ENCODE peak calls at places on chromosomes 12 and 14, in seven cellular contexts. R, C, L, H, F, X and G are unnamed samples.

GRCh38 chr12:28026701-28027100 is 54.2 kb upstream of the PTHLH start:
- DNase-seq in H (no peak), X (no peak), L (no peak), R (no peak), C (peak; percentile 75), F (no peak), G (no peak)

GRCh38 chr12:6233121-6233971 is 33.1 kb downstream of the CD9 start:
- DNase-seq in R (no peak), C (peak; percentile 10), H (no peak), L (no peak), X (no peak), F (no peak), G (no peak)

GRCh38 chr12:101941306-101942000 is 64.1 kb downstream of the DRAM1 start:
- DNase-seq in C (no peak), H (no peak), R (no peak), L (no peak), F (no peak), X (no peak), G (no peak)

GRCh38 chr14:54815531-54815930 is 87.1 kb downstream of the GCH1 start:
- DNase-seq in F (no peak), H (no peak), C (no peak), L (no peak), R (no peak), X (no peak), G (no peak)

GRCh38 chr12:119940881-119941280 is 48.2 kb upstream of the BICDL1 start:
- DNase-seq in H (no peak), F (no peak), L (no peak), R (no peak), C (no peak), X (no peak), G (no peak)

GRCh38 chr14:81366259-81366658 is 33.9 kb downstream of the STON2 start:
- DNase-seq in H (no peak), L (no peak), F (no peak), C (no peak), X (no peak), R (no peak), G (no peak)

GRCh38 chr12:13197526-13198141 is 1.1 kb downstream of the EMP1 start:
- DNase-seq in F (no peak), R (no peak), H (no peak), L (no peak), C (no peak), X (no peak), G (peak; percentile 85)

GRCh38 chr12:76558684-76559276 is 791 bp downstream of the OSBPL8 start:
- DNase-seq in L (peak; percentile 2), F (peak; percentile 53), C (peak; percentile 77), R (peak; percentile 61), H (peak; percentile 80), X (peak; percentile 19), G (peak; percentile 78)

GRCh38 chr12:49014547-49014946 is 4.0 kb downstream of the PRKAG1 start:
- DNase-seq in L (no peak), R (no peak), H (no peak), F (no peak), C (no peak), X (no peak), G (no peak)

GRCh38 chr12:15788266-15789214 is 648 bp downstream of the EPS8 start:
- DNase-seq in F (peak; percentile 68), H (no peak), L (no peak), X (peak; percentile 29), R (no peak), C (no peak), G (no peak)

GRCh38 chr14:68759017-68759569 is 33.8 kb downstream of the ZFP36L1 start:
- DNase-seq in H (no peak), R (no peak), X (no peak), C (no peak), L (no peak), F (no peak), G (peak; percentile 36)

GRCh38 chr12:109542014-109542413 is 31.3 kb downstream of the MMAB start:
- DNase-seq in C (no peak), R (no peak), X (no peak), H (no peak), L (no peak), F (no peak), G (no peak)

GRCh38 chr14:32087173-32087861 is 10.2 kb downstream of the ARHGAP5 start:
- DNase-seq in R (no peak), H (no peak), C (no peak), X (no peak), F (peak; percentile 21), L (no peak), G (no peak)

GRCh38 chr14:51491776-51492175 is 159.9 kb upstream of the FRMD6 start:
- DNase-seq in X (no peak), R (no peak), F (no peak), C (no peak), H (no peak), L (no peak), G (no peak)

GRCh38 chr14:65453807-65454480 is 41.4 kb downstream of the FUT8 start:
- DNase-seq in H (no peak), L (no peak), C (no peak), R (no peak), F (no peak), X (no peak), G (no peak)

GRCh38 chr12:6536894-6537579 is 2.7 kb downstream of the GAPDH start:
- DNase-seq in F (no peak), L (no peak), C (no peak), H (no peak), R (no peak), X (no peak), G (no peak)

GRCh38 chr14:97180304-97181200 is 383.4 kb downstream of the VRK1 start:
- DNase-seq in L (no peak), C (no peak), H (no peak), F (no peak), X (no peak), R (peak; percentile 40), G (no peak)

GRCh38 chr14:90556050-90556477 is 159.2 kb downstream of the CALM1 start:
- DNase-seq in F (no peak), X (no peak), H (no peak), L (no peak), C (no peak), R (no peak), G (no peak)

GRCh38 chr14:21050597-21050996 is 7.0 kb upstream of the RNASE8 start:
- DNase-seq in L (no peak), H (no peak), X (no peak), C (no peak), F (no peak), R (no peak), G (no peak)

GRCh38 chr12:122081108-122081696 is 2.6 kb downstream of the MLXIP start:
- DNase-seq in R (no peak), H (no peak), X (no peak), C (peak; percentile 35), L (no peak), F (no peak), G (no peak)

GRCh38 chr14:72559227-72559626 is 334.7 kb downstream of the DPF3 start:
- DNase-seq in X (no peak), F (no peak), H (no peak), L (no peak), C (no peak), R (no peak), G (no peak)

GRCh38 chr12:67981236-67982164 is 7.7 kb upstream of the IFNG-AS1 start:
- DNase-seq in F (peak; percentile 9), R (no peak), C (no peak), X (no peak), H (no peak), L (no peak), G (no peak)

GRCh38 chr14:67717048-67717447 is 15.4 kb downstream of the RDH12 start:
- DNase-seq in L (no peak), C (no peak), H (no peak), R (no peak), X (no peak), F (no peak), G (no peak)

GRCh38 chr12:69239286-69239921 is at the start of gene CPSF6:
- DNase-seq in R (peak; percentile 95), C (peak; percentile 79), H (peak; percentile 94), L (peak; percentile 98), F (peak; percentile 94), X (peak; percentile 92), G (peak; percentile 97)

GRCh38 chr12:108832730-108833354 is 24.5 kb downstream of the SSH1 start:
- DNase-seq in L (no peak), F (no peak), X (no peak), C (no peak), R (no peak), H (no peak), G (no peak)

GRCh38 chr12:125208942-125209341 is 143.7 kb downstream of the AACS start:
- DNase-seq in F (no peak), L (no peak), C (no peak), R (no peak), H (no peak), X (no peak), G (no peak)

GRCh38 chr14:70700955-70701354 is 59.2 kb downstream of the TTC9 start:
- DNase-seq in R (no peak), X (no peak), L (no peak), C (no peak), H (no peak), F (no peak), G (no peak)

GRCh38 chr14:63438065-63438757 is 105.0 kb downstream of the PPP2R5E start:
- DNase-seq in F (peak; percentile 74), R (no peak), H (no peak), X (peak; percentile 25), L (no peak), C (no peak), G (no peak)

GRCh38 chr12:69879007-69879960 is 54.3 kb downstream of the MYRFL start:
- DNase-seq in R (peak; percentile 52), H (peak; percentile 42), X (peak; percentile 50), F (peak; percentile 65), C (peak; percentile 10), L (peak; percentile 77), G (no peak)

GRCh38 chr14:91142214-91142668 is 28.4 kb downstream of the DGLUCY start:
- DNase-seq in H (no peak), X (no peak), F (no peak), L (no peak), R (no peak), C (peak; percentile 51), G (no peak)

GRCh38 chr12:8692573-8692972 is 5.2 kb upstream of the RIMKLB start:
- DNase-seq in H (no peak), L (peak; percentile 75), C (no peak), R (peak; percentile 58), F (peak; percentile 79), X (no peak), G (no peak)

GRCh38 chr14:101118746-101119610 is 215.5 kb upstream of the RTL1 start:
- DNase-seq in F (no peak), L (no peak), R (no peak), C (no peak), H (no peak), X (no peak), G (peak; percentile 59)

GRCh38 chr14:102481791-102482238 is 27.8 kb downstream of the ANKRD9 start:
- DNase-seq in F (no peak), X (no peak), R (no peak), H (no peak), L (no peak), C (no peak), G (no peak)

GRCh38 chr12:94266796-94267529 is 118.6 kb downstream of the PLXNC1 start:
- DNase-seq in L (no peak), R (no peak), X (no peak), C (peak; percentile 38), H (no peak), F (no peak), G (no peak)

GRCh38 chr14:103696027-103696402 is 19.2 kb downstream of the XRCC3 start:
- DNase-seq in X (no peak), F (no peak), R (no peak), C (no peak), L (no peak), H (no peak), G (peak; percentile 60)

GRCh38 chr14:21680072-21680471 is 6.5 kb upstream of the OR4E1 start:
- DNase-seq in F (no peak), H (no peak), C (no peak), L (no peak), X (no peak), R (no peak), G (no peak)

GRCh38 chr12:13211191-13211858 is 14.8 kb downstream of the EMP1 start:
- DNase-seq in L (no peak), F (no peak), H (no peak), R (no peak), C (no peak), X (no peak), G (no peak)

GRCh38 chr12:42779186-42779859 is 189.8 kb upstream of the PRICKLE1 start:
- DNase-seq in R (no peak), F (no peak), C (no peak), H (no peak), X (no peak), L (no peak), G (peak; percentile 65)